ENCODE peak calls at places on chromosomes 6 and 20, in eight cellular contexts. One of them, this sample, is unnamed.

GRCh38 chr20:8808180-8808535 is 260.7 kb upstream of the PLCB4 start:
- DNase-seq in activated CD4-positive, alpha-beta T cell treated with anti-CD3 and anti-CD28 coated beads, Interleukin-2, amount 50 U/mL, for 48 hours: no peak
- DNase-seq in NCI-H1092: no peak
- DNase-seq in HL-60: peak
- DNase-seq in dermis microvascular lymphatic vessel endothelial cell: no peak
- DNase-seq in immature natural killer cell: no peak
- DNase-seq in naive thymus-derived CD8-positive, alpha-beta T cell: no peak
- DNase-seq in fibroblast of the aortic adventitia: no peak
- DNase-seq in this sample: no peak

GRCh38 chr6:6494677-6495076 is 93.8 kb upstream of the LY86 start:
- DNase-seq in activated CD4-positive, alpha-beta T cell treated with anti-CD3 and anti-CD28 coated beads, Interleukin-2, amount 50 U/mL, for 48 hours: peak
- DNase-seq in NCI-H1092: no peak
- DNase-seq in HL-60: peak
- DNase-seq in dermis microvascular lymphatic vessel endothelial cell: peak
- DNase-seq in immature natural killer cell: peak
- DNase-seq in naive thymus-derived CD8-positive, alpha-beta T cell: no peak
- DNase-seq in fibroblast of the aortic adventitia: no peak
- DNase-seq in this sample: peak

GRCh38 chr6:36839819-36840379 is 655 bp upstream of the CPNE5 start:
- DNase-seq in activated CD4-positive, alpha-beta T cell treated with anti-CD3 and anti-CD28 coated beads, Interleukin-2, amount 50 U/mL, for 48 hours: peak
- DNase-seq in NCI-H1092: no peak
- DNase-seq in HL-60: peak
- DNase-seq in dermis microvascular lymphatic vessel endothelial cell: peak
- DNase-seq in immature natural killer cell: peak
- DNase-seq in naive thymus-derived CD8-positive, alpha-beta T cell: peak
- DNase-seq in fibroblast of the aortic adventitia: peak
- DNase-seq in this sample: no peak

GRCh38 chr6:167881327-167881726 is 54.6 kb downstream of the AFDN start:
- DNase-seq in activated CD4-positive, alpha-beta T cell treated with anti-CD3 and anti-CD28 coated beads, Interleukin-2, amount 50 U/mL, for 48 hours: no peak
- DNase-seq in NCI-H1092: no peak
- DNase-seq in HL-60: no peak
- DNase-seq in dermis microvascular lymphatic vessel endothelial cell: no peak
- DNase-seq in immature natural killer cell: no peak
- DNase-seq in naive thymus-derived CD8-positive, alpha-beta T cell: no peak
- DNase-seq in fibroblast of the aortic adventitia: no peak
- DNase-seq in this sample: no peak

GRCh38 chr6:152696543-152696942 is 1.2 kb upstream of the MYCT1 start:
- DNase-seq in activated CD4-positive, alpha-beta T cell treated with anti-CD3 and anti-CD28 coated beads, Interleukin-2, amount 50 U/mL, for 48 hours: no peak
- DNase-seq in NCI-H1092: no peak
- DNase-seq in HL-60: no peak
- DNase-seq in dermis microvascular lymphatic vessel endothelial cell: peak
- DNase-seq in immature natural killer cell: no peak
- DNase-seq in naive thymus-derived CD8-positive, alpha-beta T cell: no peak
- DNase-seq in fibroblast of the aortic adventitia: peak
- DNase-seq in this sample: no peak

GRCh38 chr20:63591786-63592355 is 17.8 kb upstream of the HELZ2 start:
- DNase-seq in activated CD4-positive, alpha-beta T cell treated with anti-CD3 and anti-CD28 coated beads, Interleukin-2, amount 50 U/mL, for 48 hours: no peak
- DNase-seq in NCI-H1092: no peak
- DNase-seq in HL-60: no peak
- DNase-seq in dermis microvascular lymphatic vessel endothelial cell: no peak
- DNase-seq in immature natural killer cell: no peak
- DNase-seq in naive thymus-derived CD8-positive, alpha-beta T cell: no peak
- DNase-seq in fibroblast of the aortic adventitia: no peak
- DNase-seq in this sample: no peak

GRCh38 chr6:44527191-44527960 is 139.9 kb downstream of the CDC5L start:
- DNase-seq in activated CD4-positive, alpha-beta T cell treated with anti-CD3 and anti-CD28 coated beads, Interleukin-2, amount 50 U/mL, for 48 hours: peak
- DNase-seq in NCI-H1092: no peak
- DNase-seq in HL-60: peak
- DNase-seq in dermis microvascular lymphatic vessel endothelial cell: no peak
- DNase-seq in immature natural killer cell: no peak
- DNase-seq in naive thymus-derived CD8-positive, alpha-beta T cell: no peak
- DNase-seq in fibroblast of the aortic adventitia: no peak
- DNase-seq in this sample: no peak

GRCh38 chr6:165227644-165228329 is 81.6 kb downstream of the C6orf118 start:
- DNase-seq in activated CD4-positive, alpha-beta T cell treated with anti-CD3 and anti-CD28 coated beads, Interleukin-2, amount 50 U/mL, for 48 hours: no peak
- DNase-seq in NCI-H1092: no peak
- DNase-seq in HL-60: no peak
- DNase-seq in dermis microvascular lymphatic vessel endothelial cell: no peak
- DNase-seq in immature natural killer cell: no peak
- DNase-seq in naive thymus-derived CD8-positive, alpha-beta T cell: no peak
- DNase-seq in fibroblast of the aortic adventitia: peak
- DNase-seq in this sample: no peak

GRCh38 chr20:61430228-61430624 is 178.2 kb downstream of the CDH4 start:
- DNase-seq in activated CD4-positive, alpha-beta T cell treated with anti-CD3 and anti-CD28 coated beads, Interleukin-2, amount 50 U/mL, for 48 hours: no peak
- DNase-seq in NCI-H1092: no peak
- DNase-seq in HL-60: no peak
- DNase-seq in dermis microvascular lymphatic vessel endothelial cell: no peak
- DNase-seq in immature natural killer cell: no peak
- DNase-seq in naive thymus-derived CD8-positive, alpha-beta T cell: no peak
- DNase-seq in fibroblast of the aortic adventitia: no peak
- DNase-seq in this sample: no peak

GRCh38 chr20:33160681-33161080 is 7.3 kb upstream of the BPIFA2 start:
- DNase-seq in activated CD4-positive, alpha-beta T cell treated with anti-CD3 and anti-CD28 coated beads, Interleukin-2, amount 50 U/mL, for 48 hours: no peak
- DNase-seq in NCI-H1092: no peak
- DNase-seq in HL-60: no peak
- DNase-seq in dermis microvascular lymphatic vessel endothelial cell: no peak
- DNase-seq in immature natural killer cell: no peak
- DNase-seq in naive thymus-derived CD8-positive, alpha-beta T cell: no peak
- DNase-seq in fibroblast of the aortic adventitia: no peak
- DNase-seq in this sample: no peak

GRCh38 chr20:38855356-38855755 is 49.9 kb downstream of the PPP1R16B start:
- DNase-seq in activated CD4-positive, alpha-beta T cell treated with anti-CD3 and anti-CD28 coated beads, Interleukin-2, amount 50 U/mL, for 48 hours: no peak
- DNase-seq in NCI-H1092: no peak
- DNase-seq in HL-60: no peak
- DNase-seq in dermis microvascular lymphatic vessel endothelial cell: no peak
- DNase-seq in immature natural killer cell: no peak
- DNase-seq in naive thymus-derived CD8-positive, alpha-beta T cell: no peak
- DNase-seq in fibroblast of the aortic adventitia: peak
- DNase-seq in this sample: no peak

GRCh38 chr20:10807013-10807412 is 133.2 kb upstream of the JAG1 start:
- DNase-seq in activated CD4-positive, alpha-beta T cell treated with anti-CD3 and anti-CD28 coated beads, Interleukin-2, amount 50 U/mL, for 48 hours: no peak
- DNase-seq in NCI-H1092: no peak
- DNase-seq in HL-60: no peak
- DNase-seq in dermis microvascular lymphatic vessel endothelial cell: no peak
- DNase-seq in immature natural killer cell: no peak
- DNase-seq in naive thymus-derived CD8-positive, alpha-beta T cell: no peak
- DNase-seq in fibroblast of the aortic adventitia: no peak
- DNase-seq in this sample: no peak

GRCh38 chr6:77487808-77488425 is 24.6 kb upstream of the HTR1B start:
- DNase-seq in activated CD4-positive, alpha-beta T cell treated with anti-CD3 and anti-CD28 coated beads, Interleukin-2, amount 50 U/mL, for 48 hours: no peak
- DNase-seq in NCI-H1092: no peak
- DNase-seq in HL-60: peak
- DNase-seq in dermis microvascular lymphatic vessel endothelial cell: no peak
- DNase-seq in immature natural killer cell: no peak
- DNase-seq in naive thymus-derived CD8-positive, alpha-beta T cell: no peak
- DNase-seq in fibroblast of the aortic adventitia: no peak
- DNase-seq in this sample: no peak

GRCh38 chr6:24927985-24928735 is 7.6 kb downstream of the RIPOR2 start:
- DNase-seq in activated CD4-positive, alpha-beta T cell treated with anti-CD3 and anti-CD28 coated beads, Interleukin-2, amount 50 U/mL, for 48 hours: no peak
- DNase-seq in NCI-H1092: no peak
- DNase-seq in HL-60: no peak
- DNase-seq in dermis microvascular lymphatic vessel endothelial cell: no peak
- DNase-seq in immature natural killer cell: no peak
- DNase-seq in naive thymus-derived CD8-positive, alpha-beta T cell: no peak
- DNase-seq in fibroblast of the aortic adventitia: no peak
- DNase-seq in this sample: no peak

GRCh38 chr6:72748759-72749158 is 126.9 kb downstream of the KCNQ5 start:
- DNase-seq in activated CD4-positive, alpha-beta T cell treated with anti-CD3 and anti-CD28 coated beads, Interleukin-2, amount 50 U/mL, for 48 hours: peak
- DNase-seq in NCI-H1092: no peak
- DNase-seq in HL-60: no peak
- DNase-seq in dermis microvascular lymphatic vessel endothelial cell: no peak
- DNase-seq in immature natural killer cell: no peak
- DNase-seq in naive thymus-derived CD8-positive, alpha-beta T cell: no peak
- DNase-seq in fibroblast of the aortic adventitia: peak
- DNase-seq in this sample: no peak

GRCh38 chr6:37451411-37452273 is 18.6 kb downstream of the CMTR1 start:
- DNase-seq in activated CD4-positive, alpha-beta T cell treated with anti-CD3 and anti-CD28 coated beads, Interleukin-2, amount 50 U/mL, for 48 hours: no peak
- DNase-seq in NCI-H1092: no peak
- DNase-seq in HL-60: no peak
- DNase-seq in dermis microvascular lymphatic vessel endothelial cell: no peak
- DNase-seq in immature natural killer cell: no peak
- DNase-seq in naive thymus-derived CD8-positive, alpha-beta T cell: no peak
- DNase-seq in fibroblast of the aortic adventitia: peak
- DNase-seq in this sample: no peak